ENCODE peak calls at places on chromosomes 6 and 20, in five cellular contexts. O is mucosa of descending colon, N is fibroblast of lung, Y is adipocyte, Q is right cardiac atrium. I is an unnamed sample.

GRCh38 chr20:63848003-63848911 is 13.0 kb upstream of the ABHD16B start:
- DNase-seq in N (no peak), O (no peak), Q (peak; percentile 50), Y (no peak), I (no peak)

GRCh38 chr6:30781697-30782424 is 37.5 kb upstream of the IER3 start:
- DNase-seq in N (peak; percentile 99), Y (peak; percentile 98), Q (peak; percentile 97), O (peak; percentile 96), I (peak; percentile 97)

GRCh38 chr6:24743265-24743943 is 24.4 kb upstream of the C6orf62 start:
- DNase-seq in O (no peak), Y (peak; percentile 85), Q (no peak), N (peak; percentile 98), I (no peak)

GRCh38 chr6:149356081-149356750 is 38.7 kb downstream of the TAB2 start:
- DNase-seq in Y (no peak), O (no peak), N (no peak), Q (no peak), I (no peak)

GRCh38 chr6:168265827-168266815 is 53.5 kb downstream of the DACT2 start:
- DNase-seq in N (no peak), Y (no peak), Q (no peak), O (no peak), I (no peak)

GRCh38 chr20:38057351-38057972 is 23.9 kb downstream of the RPRD1B start:
- DNase-seq in O (peak; percentile 81), N (peak; percentile 49), Q (peak; percentile 89), Y (peak; percentile 94), I (peak; percentile 86)

GRCh38 chr6:112501705-112502104 is 154.6 kb downstream of the RFPL4B start:
- DNase-seq in O (no peak), N (peak; percentile 69), Q (peak; percentile 12), Y (peak; percentile 37), I (no peak)

GRCh38 chr6:916160-916559 is 223.2 kb upstream of the EXOC2 start:
- DNase-seq in O (no peak), N (no peak), Q (no peak), Y (no peak), I (no peak)

GRCh38 chr6:151564654-151565053 is 70.8 kb downstream of the CCDC170 start:
- DNase-seq in O (no peak), N (no peak), Q (no peak), Y (no peak), I (no peak)

GRCh38 chr6:41545703-41546474 is at the start of gene FOXP4:
- DNase-seq in N (peak; percentile 97), O (peak; percentile 89), Y (peak; percentile 96), Q (peak; percentile 91), I (peak; percentile 97)

GRCh38 chr20:45061244-45061643 is 39.7 kb downstream of the KCNS1 start:
- DNase-seq in N (peak; percentile 96), O (no peak), Q (no peak), Y (peak; percentile 80), I (no peak)

GRCh38 chr20:61605862-61606557 is 353.9 kb downstream of the CDH4 start:
- DNase-seq in N (no peak), O (no peak), Q (no peak), Y (no peak), I (peak; percentile 70)

GRCh38 chr6:36911946-36912555 is 26.3 kb downstream of the C6orf89 start:
- DNase-seq in Q (no peak), N (no peak), Y (no peak), O (no peak), I (no peak)

GRCh38 chr20:59891581-59891980 is 41.9 kb downstream of the SYCP2 start:
- DNase-seq in Q (no peak), N (no peak), O (no peak), Y (no peak), I (no peak)

GRCh38 chr6:43495409-43495941 is 14.7 kb downstream of the LRRC73 start:
- DNase-seq in O (no peak), Y (no peak), Q (no peak), N (no peak), I (no peak)

GRCh38 chr6:119241124-119241491 is 108.5 kb downstream of the MAN1A1 start:
- DNase-seq in Y (peak; percentile 76), O (no peak), N (peak; percentile 22), Q (no peak), I (peak; percentile 33)

GRCh38 chr20:57159945-57160610 is 106.4 kb downstream of the BMP7 start:
- DNase-seq in Q (no peak), O (no peak), N (no peak), Y (no peak), I (no peak)

GRCh38 chr20:40966103-40966502 is 62.5 kb upstream of the TOP1 start:
- DNase-seq in Q (no peak), Y (no peak), N (no peak), O (no peak), I (no peak)

GRCh38 chr6:7758456-7758855 is 32.6 kb downstream of the BMP6 start:
- DNase-seq in O (no peak), Y (peak; percentile 73), N (peak; percentile 98), Q (peak; percentile 44), I (no peak)

GRCh38 chr6:1461207-1461606 is 71.8 kb downstream of the FOXF2 start:
- DNase-seq in Y (peak; percentile 89), N (peak; percentile 95), Q (no peak), O (no peak), I (no peak)

GRCh38 chr6:42339991-42340401 is 111.7 kb downstream of the TRERF1 start:
- DNase-seq in N (peak; percentile 23), O (no peak), Y (no peak), Q (no peak), I (no peak)

GRCh38 chr6:16595514-16595913 is 165.7 kb downstream of the ATXN1 start:
- DNase-seq in N (no peak), O (no peak), Y (no peak), Q (no peak), I (no peak)
- H3K4me1 ChIP-seq in N (no peaks in the 10 kb centered on the region), O (no peaks in the 10 kb centered on the region), Y (no peaks in the 10 kb centered on the region), Q (peaks cover 6% of the 10 kb centered on the region), I (no peaks in the 10 kb centered on the region)

GRCh38 chr6:34661379-34661778 is 35.2 kb downstream of the ILRUN start:
- DNase-seq in O (no peak), Q (no peak), Y (no peak), N (no peak), I (no peak)
- H3K4me1 ChIP-seq in O (peaks cover 25% of the 10 kb centered on the region), Q (peaks cover 22% of the 10 kb centered on the region), Y (peaks cover 61% of the 10 kb centered on the region), N (peaks cover 13% of the 10 kb centered on the region), I (peaks cover 37% of the 10 kb centered on the region)

DNA sequence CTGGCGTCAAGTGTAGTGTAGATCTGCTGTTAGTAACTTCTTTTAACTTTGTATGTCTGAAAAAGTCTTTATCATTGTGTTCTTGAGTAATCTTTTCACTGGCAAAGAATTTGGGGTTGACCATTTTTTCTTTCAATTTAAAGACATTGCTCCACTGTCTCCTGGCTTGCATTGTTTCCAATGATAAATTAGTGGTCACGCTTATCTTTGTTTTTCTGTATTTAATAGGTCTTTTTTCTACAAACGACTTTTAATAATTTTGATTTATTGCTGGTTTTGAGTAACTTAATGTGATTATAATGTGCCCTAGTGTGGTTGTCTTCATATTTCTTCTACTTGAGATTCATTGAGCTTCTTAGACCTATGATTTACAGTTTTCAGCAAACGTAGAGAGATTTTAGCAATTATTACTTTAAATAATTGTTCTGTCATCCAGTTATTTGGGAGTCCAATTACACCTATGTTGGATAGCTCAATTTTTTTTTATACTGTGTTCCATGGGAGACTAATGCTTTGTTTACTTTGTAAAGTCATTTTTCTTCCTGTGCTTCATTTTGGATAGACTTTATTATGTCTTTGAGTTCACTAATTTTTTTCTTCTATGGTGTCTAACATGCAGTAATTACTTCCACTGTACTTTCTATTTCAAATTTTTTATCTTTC is 38.3 kb upstream of the HEY2 start:
- DNase-seq in Y (no peak), O (no peak), Q (no peak), N (no peak), I (no peak)
- H3K4me1 ChIP-seq in Y (no peaks in the 10 kb centered on the region), O (no peaks in the 10 kb centered on the region), Q (no peaks in the 10 kb centered on the region), N (no peaks in the 10 kb centered on the region), I (no peaks in the 10 kb centered on the region)

GRCh38 chr6:137656735-137657134 is 162.5 kb upstream of the OLIG3 start:
- DNase-seq in Q (no peak), N (no peak), Y (no peak), O (no peak), I (no peak)
- H3K4me1 ChIP-seq in Q (no peaks in the 10 kb centered on the region), N (no peaks in the 10 kb centered on the region), Y (no peaks in the 10 kb centered on the region), O (peaks cover 6% of the 10 kb centered on the region), I (no peaks in the 10 kb centered on the region)

GRCh38 chr20:51096571-51097267 is 73.8 kb upstream of the KCNG1 start:
- DNase-seq in Q (no peak), Y (no peak), N (no peak), O (no peak), I (no peak)
- H3K4me1 ChIP-seq in Q (no peaks in the 10 kb centered on the region), Y (no peaks in the 10 kb centered on the region), N (no peaks in the 10 kb centered on the region), O (no peaks in the 10 kb centered on the region), I (no peaks in the 10 kb centered on the region)

DNA sequence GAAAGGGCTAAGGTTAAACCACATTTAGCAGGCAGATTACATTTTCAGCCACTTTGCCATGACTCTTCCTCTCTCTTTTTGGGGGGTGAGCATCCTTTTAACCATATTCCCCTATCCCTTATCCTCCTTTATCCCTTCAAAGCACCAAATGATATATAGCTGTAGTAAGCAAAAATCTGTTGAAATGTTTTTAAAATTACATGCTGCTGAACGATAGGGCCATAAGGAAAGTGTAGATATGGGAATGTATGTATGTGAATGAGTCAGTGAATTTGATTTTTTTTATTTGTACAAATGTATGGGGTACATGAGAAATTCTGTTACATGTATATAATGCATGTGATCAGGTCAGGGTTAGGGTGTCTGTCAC is 327.1 kb downstream of the ZFAND3 start:
- DNase-seq in Q (no peak), Y (no peak), N (no peak), O (no peak), I (no peak)
- H3K4me1 ChIP-seq in Q (peaks cover 2% of the 10 kb centered on the region), Y (peaks cover 13% of the 10 kb centered on the region), N (peaks cover 18% of the 10 kb centered on the region), O (no peaks in the 10 kb centered on the region), I (no peaks in the 10 kb centered on the region)

I was measured in kidney.